ENCODE peak calls at places on chromosomes 5 and 9, in four cellular contexts. One of them, this sample, is unnamed. For H3K9me3, the result is how much of the 10 kb centered on the place peaks cover.

GRCh38 chr9:126756876-126757415 is 47.9 kb upstream of the ZBTB43 start:
- DNase-seq in mammary epithelial cell: no peak
- DNase-seq in right cardiac atrium: no peak
- DNase-seq in breast epithelium: no peak
- DNase-seq in this sample: no peak

GRCh38 chr5:142540774-142541466 is 145.0 kb downstream of the FGF1 start:
- DNase-seq in mammary epithelial cell: no peak
- DNase-seq in right cardiac atrium: peak
- DNase-seq in breast epithelium: no peak
- DNase-seq in this sample: peak

GRCh38 chr5:86596476-86596875 is 21.3 kb upstream of the COX7C start:
- DNase-seq in mammary epithelial cell: no peak
- DNase-seq in right cardiac atrium: no peak
- DNase-seq in breast epithelium: no peak
- DNase-seq in this sample: no peak

GRCh38 chr5:65674749-65675148 is 47.2 kb downstream of the SGTB start:
- DNase-seq in mammary epithelial cell: no peak
- DNase-seq in right cardiac atrium: no peak
- DNase-seq in breast epithelium: no peak
- DNase-seq in this sample: no peak

GRCh38 chr9:129613520-129614175 is 7.3 kb downstream of the C9orf50 start:
- DNase-seq in mammary epithelial cell: no peak
- DNase-seq in right cardiac atrium: peak
- DNase-seq in breast epithelium: no peak
- DNase-seq in this sample: no peak

GRCh38 chr9:105157178-105157583 is 87.3 kb upstream of the SLC44A1 start:
- DNase-seq in mammary epithelial cell: peak
- DNase-seq in right cardiac atrium: peak
- DNase-seq in breast epithelium: no peak
- DNase-seq in this sample: peak

GRCh38 chr5:139407517-139407916 is 3.6 kb upstream of the SPATA24 start:
- DNase-seq in mammary epithelial cell: no peak
- DNase-seq in right cardiac atrium: no peak
- DNase-seq in breast epithelium: no peak
- DNase-seq in this sample: no peak

GRCh38 chr9:104991144-104991953 is 63.4 kb upstream of the ABCA1 start:
- DNase-seq in mammary epithelial cell: peak
- DNase-seq in right cardiac atrium: peak
- DNase-seq in breast epithelium: peak
- DNase-seq in this sample: peak

GRCh38 chr5:175246242-175246891 is 197.6 kb downstream of the DRD1 start:
- DNase-seq in mammary epithelial cell: peak
- DNase-seq in right cardiac atrium: no peak
- DNase-seq in breast epithelium: no peak
- DNase-seq in this sample: peak

GRCh38 chr9:68805890-68806517 is 101.0 kb downstream of the PIP5K1B start:
- DNase-seq in mammary epithelial cell: no peak
- DNase-seq in right cardiac atrium: no peak
- DNase-seq in breast epithelium: no peak
- DNase-seq in this sample: no peak

GRCh38 chr5:95823738-95824609 is 1.4 kb upstream of the GLRX start:
- DNase-seq in mammary epithelial cell: no peak
- DNase-seq in right cardiac atrium: peak
- DNase-seq in breast epithelium: no peak
- DNase-seq in this sample: peak

GRCh38 chr9:89483592-89484474 is 14.1 kb downstream of the SEMA4D start:
- DNase-seq in mammary epithelial cell: no peak
- DNase-seq in right cardiac atrium: peak
- DNase-seq in breast epithelium: no peak
- DNase-seq in this sample: no peak

DNA sequence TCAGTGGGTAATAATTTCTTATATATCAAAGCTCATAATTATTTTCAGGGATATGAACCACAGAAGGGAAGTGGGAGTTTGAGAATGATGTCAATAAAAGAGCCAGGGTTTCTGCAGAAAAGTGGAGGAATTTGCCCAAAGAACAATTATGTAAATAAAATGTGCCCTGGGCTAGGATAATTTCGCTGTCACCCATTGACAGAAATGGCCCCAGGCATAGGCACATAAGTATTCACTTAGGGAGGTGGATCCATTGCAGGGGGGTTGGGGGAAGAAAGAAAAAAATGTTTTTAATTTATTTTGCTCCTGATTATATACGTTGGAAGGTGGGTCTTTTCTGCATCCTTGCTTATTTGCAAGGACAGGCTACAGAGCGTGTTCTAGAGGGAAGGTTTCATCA is 135.1 kb upstream of the IRX2 start:
- DNase-seq in mammary epithelial cell: no peak
- DNase-seq in right cardiac atrium: no peak
- DNase-seq in breast epithelium: no peak
- DNase-seq in this sample: no peak
- H3K9me3 ChIP-seq in mammary epithelial cell: under half
- H3K9me3 ChIP-seq in right cardiac atrium: under half
- H3K9me3 ChIP-seq in breast epithelium: under half
- H3K9me3 ChIP-seq in this sample: under half

GRCh38 chr5:181205402-181205734 is 372 bp upstream of the TRIM7 start:
- DNase-seq in mammary epithelial cell: no peak
- DNase-seq in right cardiac atrium: no peak
- DNase-seq in breast epithelium: no peak
- DNase-seq in this sample: no peak

GRCh38 chr5:181200816-181201215 is 4.2 kb downstream of the TRIM7 start:
- DNase-seq in mammary epithelial cell: no peak
- DNase-seq in right cardiac atrium: no peak
- DNase-seq in breast epithelium: no peak
- DNase-seq in this sample: no peak

GRCh38 chr5:181204561-181205401 is at the start of gene TRIM7:
- DNase-seq in mammary epithelial cell: peak
- DNase-seq in right cardiac atrium: peak
- DNase-seq in breast epithelium: no peak
- DNase-seq in this sample: peak

GRCh38 chr5:181203842-181204560 is 995 bp downstream of the TRIM7 start:
- DNase-seq in mammary epithelial cell: peak
- DNase-seq in right cardiac atrium: peak
- DNase-seq in breast epithelium: no peak
- DNase-seq in this sample: peak

DNA sequence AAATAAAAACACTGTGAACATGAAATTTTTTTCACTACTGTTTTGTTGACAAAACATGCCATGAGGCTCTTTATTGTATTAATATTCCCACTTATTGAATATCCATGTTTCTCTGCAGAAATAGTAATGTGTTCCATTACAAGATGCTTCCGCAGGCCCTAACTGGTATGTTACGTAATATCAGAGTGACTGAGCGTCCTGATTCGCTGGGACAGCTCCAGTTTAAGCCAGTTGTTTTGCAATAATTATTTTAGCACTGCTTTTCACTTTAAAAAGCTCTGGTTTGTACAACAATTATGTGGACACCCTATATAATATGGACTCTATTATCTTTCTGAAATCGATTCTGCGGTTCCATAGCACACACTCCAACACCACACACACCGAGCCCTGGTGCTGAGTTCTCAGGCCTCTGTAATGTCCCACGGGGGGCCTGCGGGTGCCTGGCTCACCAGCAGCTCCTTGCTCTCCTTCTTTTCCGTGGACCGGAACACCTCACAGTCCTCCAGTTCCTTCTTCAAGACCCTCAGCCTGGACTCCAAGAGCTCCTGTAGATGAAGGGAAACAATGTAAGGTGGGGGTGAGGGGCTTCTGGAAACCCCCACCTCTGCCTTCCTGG is 1.8 kb downstream of the TRIM7 start:
- DNase-seq in mammary epithelial cell: no peak
- DNase-seq in right cardiac atrium: no peak
- DNase-seq in breast epithelium: no peak
- DNase-seq in this sample: no peak
- H3K4me3 ChIP-seq in mammary epithelial cell: peak
- H3K4me3 ChIP-seq in right cardiac atrium: no peak
- H3K4me3 ChIP-seq in breast epithelium: peak
- H3K4me3 ChIP-seq in this sample: no peak

DNA sequence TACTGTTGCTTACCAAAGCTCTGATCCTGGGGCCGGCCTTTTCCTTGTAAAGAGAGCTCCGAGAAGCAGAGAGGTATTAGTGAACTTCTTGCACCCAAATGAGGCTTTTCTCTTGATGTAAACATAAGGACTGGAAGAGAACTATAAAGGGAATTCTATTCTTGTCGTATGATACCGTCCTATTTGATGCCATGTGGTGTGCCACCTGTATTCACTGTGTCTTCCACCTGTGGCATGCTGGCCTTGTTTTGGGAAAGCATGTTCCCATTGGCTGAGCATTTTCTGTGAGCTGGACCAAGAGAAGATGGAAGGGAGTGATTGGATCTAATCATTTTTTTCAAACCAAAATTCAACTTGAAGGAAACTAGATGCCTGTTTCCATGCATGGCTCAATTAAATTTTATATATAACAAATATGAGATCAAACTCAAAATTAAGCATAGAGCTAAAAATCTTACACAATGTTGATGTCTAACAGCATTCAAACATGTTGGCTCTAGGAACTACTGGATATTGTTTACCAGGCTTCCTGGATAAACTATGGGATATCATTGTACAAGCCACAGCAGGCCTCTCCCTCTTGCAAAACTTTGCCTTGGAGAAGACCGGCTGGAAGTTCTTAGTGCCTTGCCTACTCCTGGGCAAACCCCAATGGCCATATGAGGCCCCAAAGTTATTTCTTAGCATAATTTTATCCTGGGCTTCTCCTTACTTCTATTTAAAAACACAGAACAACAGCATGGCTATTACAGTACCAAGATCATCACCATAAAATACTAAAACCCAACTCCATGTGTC is 115.3 kb downstream of the TSSK1B start:
- DNase-seq in mammary epithelial cell: peak
- DNase-seq in right cardiac atrium: no peak
- DNase-seq in breast epithelium: no peak
- DNase-seq in this sample: no peak
- H3K27ac ChIP-seq in mammary epithelial cell: no peak
- H3K27ac ChIP-seq in right cardiac atrium: no peak
- H3K27ac ChIP-seq in breast epithelium: no peak
- H3K27ac ChIP-seq in this sample: no peak

GRCh38 chr5:76438025-76438424 is 34.9 kb downstream of the IQGAP2 start:
- DNase-seq in mammary epithelial cell: no peak
- DNase-seq in right cardiac atrium: no peak
- DNase-seq in breast epithelium: no peak
- DNase-seq in this sample: no peak
- H3K9me3 ChIP-seq in mammary epithelial cell: under half
- H3K9me3 ChIP-seq in right cardiac atrium: under half
- H3K9me3 ChIP-seq in breast epithelium: under half
- H3K9me3 ChIP-seq in this sample: under half

DNA sequence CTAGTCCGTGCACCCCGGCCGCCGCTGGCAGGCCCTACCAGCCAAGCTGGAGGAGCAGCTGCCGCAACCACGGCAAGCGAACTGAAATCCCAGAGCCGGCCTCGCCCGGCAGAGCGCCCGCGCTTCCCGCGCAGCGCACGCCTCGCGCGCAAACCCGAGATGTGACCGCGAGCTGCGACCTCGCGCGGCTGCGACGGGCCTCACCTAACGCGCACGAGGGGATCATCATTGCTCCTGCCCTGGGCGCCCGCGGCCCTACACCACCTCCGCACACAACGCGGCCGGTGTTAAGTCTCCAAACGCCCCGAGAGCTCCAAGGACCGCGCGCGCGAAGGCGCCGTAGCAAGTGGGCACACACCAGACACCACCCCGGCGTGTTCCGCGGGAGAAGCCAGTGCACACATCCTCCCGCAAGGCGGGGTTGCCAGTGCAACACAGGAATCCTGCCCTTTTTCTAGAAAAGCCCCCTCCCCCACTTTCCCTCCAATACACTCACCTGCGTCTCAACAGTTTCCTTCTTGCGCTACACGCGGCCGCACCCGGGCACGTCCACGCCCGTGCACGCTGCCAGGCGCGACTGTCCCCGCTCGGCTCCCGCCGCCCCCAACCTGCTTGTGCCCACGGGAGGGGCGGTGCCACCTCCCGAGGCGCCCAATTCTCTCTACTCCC is 5.2 kb downstream of the ELAVL2 start:
- DNase-seq in mammary epithelial cell: no peak
- DNase-seq in right cardiac atrium: no peak
- DNase-seq in breast epithelium: no peak
- DNase-seq in this sample: no peak
- H3K4me3 ChIP-seq in mammary epithelial cell: peak
- H3K4me3 ChIP-seq in right cardiac atrium: no peak
- H3K4me3 ChIP-seq in breast epithelium: peak
- H3K4me3 ChIP-seq in this sample: no peak

This sample was measured in SJSA1.